ENCODE peak calls at places on chromosomes 5 and 9, in nine cellular contexts. One of them, this sample, is unnamed.
A peak's percentile ranks its signal among the peaks of the same experiment; 100 is the strongest.

GRCh38 chr5:136729901-136730355 is 364.6 kb upstream of the TRPC7 start:
- DNase-seq in suprapubic skin: no peak
- DNase-seq in colonic mucosa: no peak
- DNase-seq in CD4-positive, alpha-beta T cell: no peak
- DNase-seq in heart left ventricle: no peak
- DNase-seq in MM.1S: no peak
- DNase-seq in mammary epithelial cell: peak; percentile 4
- DNase-seq in CD8-positive, alpha-beta memory T cell: no peak
- DNase-seq in CD4-positive, alpha-beta memory T cell: no peak
- DNase-seq in this sample: no peak

GRCh38 chr5:146582015-146582414 is 66.0 kb upstream of the GPR151 start:
- DNase-seq in suprapubic skin: no peak
- DNase-seq in colonic mucosa: no peak
- DNase-seq in CD4-positive, alpha-beta T cell: no peak
- DNase-seq in heart left ventricle: no peak
- DNase-seq in MM.1S: no peak
- DNase-seq in mammary epithelial cell: no peak
- DNase-seq in CD8-positive, alpha-beta memory T cell: no peak
- DNase-seq in CD4-positive, alpha-beta memory T cell: no peak
- DNase-seq in this sample: no peak

GRCh38 chr9:117414220-117414905 is 494 bp downstream of the ASTN2 start:
- DNase-seq in suprapubic skin: no peak
- DNase-seq in colonic mucosa: no peak
- DNase-seq in CD4-positive, alpha-beta T cell: no peak
- DNase-seq in heart left ventricle: no peak
- DNase-seq in MM.1S: peak; percentile 20
- DNase-seq in mammary epithelial cell: peak; percentile 18
- DNase-seq in CD8-positive, alpha-beta memory T cell: no peak
- DNase-seq in CD4-positive, alpha-beta memory T cell: no peak
- DNase-seq in this sample: no peak

GRCh38 chr5:55308254-55308836 is 556 bp downstream of the MTREX start:
- DNase-seq in suprapubic skin: no peak
- DNase-seq in colonic mucosa: peak; percentile 35
- DNase-seq in CD4-positive, alpha-beta T cell: peak; percentile 5
- DNase-seq in heart left ventricle: peak; percentile 7
- DNase-seq in MM.1S: peak; percentile 33
- DNase-seq in mammary epithelial cell: peak; percentile 35
- DNase-seq in CD8-positive, alpha-beta memory T cell: no peak
- DNase-seq in CD4-positive, alpha-beta memory T cell: no peak
- DNase-seq in this sample: no peak

GRCh38 chr5:142881076-142881466 is 110.9 kb downstream of the ARHGAP26 start:
- DNase-seq in suprapubic skin: no peak
- DNase-seq in colonic mucosa: no peak
- DNase-seq in CD4-positive, alpha-beta T cell: no peak
- DNase-seq in heart left ventricle: no peak
- DNase-seq in MM.1S: no peak
- DNase-seq in mammary epithelial cell: no peak
- DNase-seq in CD8-positive, alpha-beta memory T cell: no peak
- DNase-seq in CD4-positive, alpha-beta memory T cell: no peak
- DNase-seq in this sample: peak; percentile 9

GRCh38 chr9:92724528-92725265 is 39.9 kb downstream of the BICD2 start:
- DNase-seq in suprapubic skin: no peak
- DNase-seq in colonic mucosa: peak; percentile 10
- DNase-seq in CD4-positive, alpha-beta T cell: no peak
- DNase-seq in heart left ventricle: no peak
- DNase-seq in MM.1S: no peak
- DNase-seq in mammary epithelial cell: no peak
- DNase-seq in CD8-positive, alpha-beta memory T cell: no peak
- DNase-seq in CD4-positive, alpha-beta memory T cell: no peak
- DNase-seq in this sample: no peak

GRCh38 chr5:116374434-116374852 is 200.2 kb downstream of the SEMA6A start:
- DNase-seq in suprapubic skin: no peak
- DNase-seq in colonic mucosa: no peak
- DNase-seq in CD4-positive, alpha-beta T cell: no peak
- DNase-seq in heart left ventricle: no peak
- DNase-seq in MM.1S: no peak
- DNase-seq in mammary epithelial cell: no peak
- DNase-seq in CD8-positive, alpha-beta memory T cell: no peak
- DNase-seq in CD4-positive, alpha-beta memory T cell: no peak
- DNase-seq in this sample: no peak

GRCh38 chr5:153483482-153483881 is 7.0 kb upstream of the GRIA1 start:
- DNase-seq in suprapubic skin: no peak
- DNase-seq in colonic mucosa: no peak
- DNase-seq in CD4-positive, alpha-beta T cell: no peak
- DNase-seq in heart left ventricle: no peak
- DNase-seq in MM.1S: no peak
- DNase-seq in mammary epithelial cell: no peak
- DNase-seq in CD8-positive, alpha-beta memory T cell: no peak
- DNase-seq in CD4-positive, alpha-beta memory T cell: no peak
- DNase-seq in this sample: no peak

GRCh38 chr9:124202447-124202971 is 55.2 kb upstream of the NEK6 start:
- DNase-seq in suprapubic skin: no peak
- DNase-seq in colonic mucosa: peak; percentile 42
- DNase-seq in CD4-positive, alpha-beta T cell: peak; percentile 44
- DNase-seq in heart left ventricle: peak; percentile 56
- DNase-seq in MM.1S: peak; percentile 94
- DNase-seq in mammary epithelial cell: no peak
- DNase-seq in CD8-positive, alpha-beta memory T cell: peak; percentile 67
- DNase-seq in CD4-positive, alpha-beta memory T cell: peak; percentile 46
- DNase-seq in this sample: no peak

GRCh38 chr5:41370482-41370881 is 139.9 kb downstream of the PLCXD3 start:
- DNase-seq in suprapubic skin: no peak
- DNase-seq in colonic mucosa: no peak
- DNase-seq in CD4-positive, alpha-beta T cell: no peak
- DNase-seq in heart left ventricle: no peak
- DNase-seq in MM.1S: no peak
- DNase-seq in mammary epithelial cell: no peak
- DNase-seq in CD8-positive, alpha-beta memory T cell: no peak
- DNase-seq in CD4-positive, alpha-beta memory T cell: no peak
- DNase-seq in this sample: no peak

GRCh38 chr5:72619251-72619650 is 112.0 kb upstream of the ZNF366 start:
- DNase-seq in suprapubic skin: no peak
- DNase-seq in colonic mucosa: no peak
- DNase-seq in CD4-positive, alpha-beta T cell: no peak
- DNase-seq in heart left ventricle: no peak
- DNase-seq in MM.1S: no peak
- DNase-seq in mammary epithelial cell: no peak
- DNase-seq in CD8-positive, alpha-beta memory T cell: no peak
- DNase-seq in CD4-positive, alpha-beta memory T cell: no peak
- DNase-seq in this sample: no peak

GRCh38 chr5:175701797-175702196 is 43.9 kb downstream of the HRH2 start:
- DNase-seq in suprapubic skin: peak; percentile 65
- DNase-seq in colonic mucosa: no peak
- DNase-seq in CD4-positive, alpha-beta T cell: no peak
- DNase-seq in heart left ventricle: no peak
- DNase-seq in MM.1S: no peak
- DNase-seq in mammary epithelial cell: no peak
- DNase-seq in CD8-positive, alpha-beta memory T cell: no peak
- DNase-seq in CD4-positive, alpha-beta memory T cell: no peak
- DNase-seq in this sample: no peak

GRCh38 chr5:40356248-40356647 is 323.5 kb upstream of the PTGER4 start:
- DNase-seq in suprapubic skin: no peak
- DNase-seq in colonic mucosa: no peak
- DNase-seq in CD4-positive, alpha-beta T cell: no peak
- DNase-seq in heart left ventricle: no peak
- DNase-seq in MM.1S: no peak
- DNase-seq in mammary epithelial cell: no peak
- DNase-seq in CD8-positive, alpha-beta memory T cell: no peak
- DNase-seq in CD4-positive, alpha-beta memory T cell: no peak
- DNase-seq in this sample: no peak

GRCh38 chr5:171418982-171419662 is at the start of gene FGF18:
- DNase-seq in suprapubic skin: peak; percentile 78
- DNase-seq in colonic mucosa: peak; percentile 47
- DNase-seq in CD4-positive, alpha-beta T cell: no peak
- DNase-seq in heart left ventricle: peak; percentile 70
- DNase-seq in MM.1S: peak; percentile 72
- DNase-seq in mammary epithelial cell: peak; percentile 56
- DNase-seq in CD8-positive, alpha-beta memory T cell: no peak
- DNase-seq in CD4-positive, alpha-beta memory T cell: peak; percentile 28
- DNase-seq in this sample: no peak

GRCh38 chr5:173691931-173692330 is 75.5 kb upstream of the BOD1 start:
- DNase-seq in suprapubic skin: no peak
- DNase-seq in colonic mucosa: no peak
- DNase-seq in CD4-positive, alpha-beta T cell: no peak
- DNase-seq in heart left ventricle: no peak
- DNase-seq in MM.1S: no peak
- DNase-seq in mammary epithelial cell: no peak
- DNase-seq in CD8-positive, alpha-beta memory T cell: no peak
- DNase-seq in CD4-positive, alpha-beta memory T cell: no peak
- DNase-seq in this sample: no peak

GRCh38 chr5:173693670-173694069 is 77.2 kb upstream of the BOD1 start:
- DNase-seq in suprapubic skin: no peak
- DNase-seq in colonic mucosa: peak; percentile 80
- DNase-seq in CD4-positive, alpha-beta T cell: no peak
- DNase-seq in heart left ventricle: no peak
- DNase-seq in MM.1S: no peak
- DNase-seq in mammary epithelial cell: no peak
- DNase-seq in CD8-positive, alpha-beta memory T cell: no peak
- DNase-seq in CD4-positive, alpha-beta memory T cell: no peak
- DNase-seq in this sample: no peak

GRCh38 chr5:173697931-173698579 is 81.6 kb upstream of the BOD1 start:
- DNase-seq in suprapubic skin: no peak
- DNase-seq in colonic mucosa: no peak
- DNase-seq in CD4-positive, alpha-beta T cell: no peak
- DNase-seq in heart left ventricle: no peak
- DNase-seq in MM.1S: peak; percentile 26
- DNase-seq in mammary epithelial cell: no peak
- DNase-seq in CD8-positive, alpha-beta memory T cell: no peak
- DNase-seq in CD4-positive, alpha-beta memory T cell: no peak
- DNase-seq in this sample: no peak

GRCh38 chr5:173699959-173700358 is 83.5 kb upstream of the BOD1 start:
- DNase-seq in suprapubic skin: no peak
- DNase-seq in colonic mucosa: no peak
- DNase-seq in CD4-positive, alpha-beta T cell: no peak
- DNase-seq in heart left ventricle: no peak
- DNase-seq in MM.1S: no peak
- DNase-seq in mammary epithelial cell: no peak
- DNase-seq in CD8-positive, alpha-beta memory T cell: no peak
- DNase-seq in CD4-positive, alpha-beta memory T cell: no peak
- DNase-seq in this sample: no peak

DNA sequence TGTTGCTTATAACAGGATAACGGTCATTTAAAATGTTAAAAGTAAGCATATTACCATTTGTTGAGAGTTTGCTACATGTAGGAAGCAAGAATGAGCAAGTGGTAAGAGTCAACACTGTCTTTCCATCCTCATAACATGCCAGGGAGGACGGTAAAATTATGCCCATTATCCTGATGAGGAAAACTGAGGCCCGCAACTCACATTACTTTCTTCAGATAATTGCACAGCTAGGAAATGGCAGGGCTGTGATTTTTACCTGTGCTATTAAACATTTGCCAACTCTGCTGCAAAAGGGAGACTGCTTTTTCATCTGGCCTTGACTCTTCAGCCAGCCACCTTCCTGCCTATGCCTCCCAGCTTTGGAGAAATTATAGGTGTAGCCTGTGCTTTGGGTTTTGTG is 79.8 kb upstream of the BOD1 start:
- DNase-seq in suprapubic skin: no peak
- DNase-seq in colonic mucosa: no peak
- DNase-seq in CD4-positive, alpha-beta T cell: no peak
- DNase-seq in heart left ventricle: no peak
- DNase-seq in MM.1S: no peak
- DNase-seq in mammary epithelial cell: no peak
- DNase-seq in CD8-positive, alpha-beta memory T cell: no peak
- DNase-seq in CD4-positive, alpha-beta memory T cell: no peak
- DNase-seq in this sample: no peak
- H3K27ac ChIP-seq in suprapubic skin: no peak overlapping the region
- H3K27ac ChIP-seq in colonic mucosa: no peak overlapping the region
- H3K27ac ChIP-seq in CD4-positive, alpha-beta T cell: no peak overlapping the region
- H3K27ac ChIP-seq in heart left ventricle: no peak overlapping the region
- H3K27ac ChIP-seq in MM.1S: no peak overlapping the region
- H3K27ac ChIP-seq in mammary epithelial cell: no peak overlapping the region
- H3K27ac ChIP-seq in CD8-positive, alpha-beta memory T cell: no peak overlapping the region
- H3K27ac ChIP-seq in CD4-positive, alpha-beta memory T cell: no peak overlapping the region
- H3K27ac ChIP-seq in this sample: no peak overlapping the region

GRCh38 chr5:7850241-7850532 is 746 bp downstream of the CFAP90 start:
- DNase-seq in suprapubic skin: no peak
- DNase-seq in colonic mucosa: no peak
- DNase-seq in CD4-positive, alpha-beta T cell: no peak
- DNase-seq in heart left ventricle: no peak
- DNase-seq in MM.1S: no peak
- DNase-seq in mammary epithelial cell: no peak
- DNase-seq in CD8-positive, alpha-beta memory T cell: no peak
- DNase-seq in CD4-positive, alpha-beta memory T cell: no peak
- DNase-seq in this sample: peak; percentile 41
- H3K27ac ChIP-seq in suprapubic skin: no peak overlapping the region
- H3K27ac ChIP-seq in colonic mucosa: no peak overlapping the region
- H3K27ac ChIP-seq in CD4-positive, alpha-beta T cell: no peak overlapping the region
- H3K27ac ChIP-seq in heart left ventricle: no peak overlapping the region
- H3K27ac ChIP-seq in MM.1S: no peak overlapping the region
- H3K27ac ChIP-seq in mammary epithelial cell: no peak overlapping the region
- H3K27ac ChIP-seq in CD8-positive, alpha-beta memory T cell: no peak overlapping the region
- H3K27ac ChIP-seq in CD4-positive, alpha-beta memory T cell: no peak overlapping the region
- H3K27ac ChIP-seq in this sample: no peak overlapping the region

GRCh38 chr9:4502444-4502843 is 12.2 kb downstream of the SLC1A1 start:
- DNase-seq in suprapubic skin: no peak
- DNase-seq in colonic mucosa: no peak
- DNase-seq in CD4-positive, alpha-beta T cell: no peak
- DNase-seq in heart left ventricle: no peak
- DNase-seq in MM.1S: no peak
- DNase-seq in mammary epithelial cell: no peak
- DNase-seq in CD8-positive, alpha-beta memory T cell: no peak
- DNase-seq in CD4-positive, alpha-beta memory T cell: no peak
- DNase-seq in this sample: no peak

GRCh38 chr9:4504250-4504649 is 14.0 kb downstream of the SLC1A1 start:
- DNase-seq in suprapubic skin: no peak
- DNase-seq in colonic mucosa: no peak
- DNase-seq in CD4-positive, alpha-beta T cell: no peak
- DNase-seq in heart left ventricle: no peak
- DNase-seq in MM.1S: no peak
- DNase-seq in mammary epithelial cell: no peak
- DNase-seq in CD8-positive, alpha-beta memory T cell: no peak
- DNase-seq in CD4-positive, alpha-beta memory T cell: no peak
- DNase-seq in this sample: no peak

GRCh38 chr9:4503103-4503502 is 12.8 kb downstream of the SLC1A1 start:
- DNase-seq in suprapubic skin: no peak
- DNase-seq in colonic mucosa: no peak
- DNase-seq in CD4-positive, alpha-beta T cell: no peak
- DNase-seq in heart left ventricle: no peak
- DNase-seq in MM.1S: no peak
- DNase-seq in mammary epithelial cell: no peak
- DNase-seq in CD8-positive, alpha-beta memory T cell: no peak
- DNase-seq in CD4-positive, alpha-beta memory T cell: no peak
- DNase-seq in this sample: no peak

GRCh38 chr9:4499917-4500316 is 9.6 kb downstream of the SLC1A1 start:
- DNase-seq in suprapubic skin: no peak
- DNase-seq in colonic mucosa: no peak
- DNase-seq in CD4-positive, alpha-beta T cell: no peak
- DNase-seq in heart left ventricle: no peak
- DNase-seq in MM.1S: no peak
- DNase-seq in mammary epithelial cell: no peak
- DNase-seq in CD8-positive, alpha-beta memory T cell: no peak
- DNase-seq in CD4-positive, alpha-beta memory T cell: no peak
- DNase-seq in this sample: no peak

GRCh38 chr9:4501147-4501507 is 10.9 kb downstream of the SLC1A1 start:
- DNase-seq in suprapubic skin: no peak
- DNase-seq in colonic mucosa: no peak
- DNase-seq in CD4-positive, alpha-beta T cell: no peak
- DNase-seq in heart left ventricle: no peak
- DNase-seq in MM.1S: no peak
- DNase-seq in mammary epithelial cell: no peak
- DNase-seq in CD8-positive, alpha-beta memory T cell: no peak
- DNase-seq in CD4-positive, alpha-beta memory T cell: no peak
- DNase-seq in this sample: no peak
- H3K27ac ChIP-seq in suprapubic skin: no peak overlapping the region
- H3K27ac ChIP-seq in colonic mucosa: no peak overlapping the region
- H3K27ac ChIP-seq in CD4-positive, alpha-beta T cell: no peak overlapping the region
- H3K27ac ChIP-seq in heart left ventricle: no peak overlapping the region
- H3K27ac ChIP-seq in MM.1S: no peak overlapping the region
- H3K27ac ChIP-seq in mammary epithelial cell: no peak overlapping the region
- H3K27ac ChIP-seq in CD8-positive, alpha-beta memory T cell: no peak overlapping the region
- H3K27ac ChIP-seq in CD4-positive, alpha-beta memory T cell: no peak overlapping the region
- H3K27ac ChIP-seq in this sample: no peak overlapping the region

GRCh38 chr9:109986423-109987055 is 206.5 kb downstream of the PALM2AKAP2 start:
- DNase-seq in suprapubic skin: no peak
- DNase-seq in colonic mucosa: no peak
- DNase-seq in CD4-positive, alpha-beta T cell: no peak
- DNase-seq in heart left ventricle: no peak
- DNase-seq in MM.1S: no peak
- DNase-seq in mammary epithelial cell: peak; percentile 73
- DNase-seq in CD8-positive, alpha-beta memory T cell: no peak
- DNase-seq in CD4-positive, alpha-beta memory T cell: no peak
- DNase-seq in this sample: no peak
- H3K27ac ChIP-seq in suprapubic skin: peak overlapping the region; percentile 38
- H3K27ac ChIP-seq in colonic mucosa: no peak overlapping the region
- H3K27ac ChIP-seq in CD4-positive, alpha-beta T cell: no peak overlapping the region
- H3K27ac ChIP-seq in heart left ventricle: peak overlapping the region; percentile 24
- H3K27ac ChIP-seq in MM.1S: no peak overlapping the region
- H3K27ac ChIP-seq in mammary epithelial cell: peak overlapping the region; percentile 56
- H3K27ac ChIP-seq in CD8-positive, alpha-beta memory T cell: no peak overlapping the region
- H3K27ac ChIP-seq in CD4-positive, alpha-beta memory T cell: no peak overlapping the region
- H3K27ac ChIP-seq in this sample: no peak overlapping the region

This sample was measured in iPS DF 6.9.